ENCODE peak calls at places on chromosomes 1 and 21, in six cellular contexts. G, D, E, W, T and I are unnamed samples.

GRCh38 chr1:112575154-112575804 is 43.7 kb downstream of the ST7L start:
- DNase-seq in D (no peak), E (no peak), W (peak; percentile 69), G (no peak), T (no peak), I (peak; percentile 75)

GRCh38 chr21:32334980-32335471 is 36.4 kb downstream of the MRAP start:
- DNase-seq in D (no peak), T (no peak), G (no peak), E (no peak), W (no peak), I (no peak)

GRCh38 chr1:40915581-40915980 is 53.4 kb upstream of the CITED4 start:
- DNase-seq in W (no peak), D (no peak), E (no peak), G (no peak), T (no peak), I (no peak)

GRCh38 chr1:178774263-178774662 is 49.2 kb downstream of the RALGPS2 start:
- DNase-seq in D (no peak), T (no peak), E (no peak), W (no peak), G (peak; percentile 2), I (peak; percentile 20)

GRCh38 chr1:1273152-1273534 is 511 bp downstream of the UBE2J2 start:
- DNase-seq in T (no peak), D (no peak), E (no peak), W (no peak), G (peak; percentile 42), I (no peak)

GRCh38 chr1:220887202-220887867 is 8.1 kb downstream of the HLX start:
- DNase-seq in T (no peak), E (no peak), W (no peak), D (peak; percentile 39), G (peak; percentile 72), I (no peak)

GRCh38 chr1:169572184-169572583 is 14.1 kb downstream of the F5 start:
- DNase-seq in W (no peak), D (no peak), T (no peak), G (no peak), E (no peak), I (peak; percentile 30)

GRCh38 chr1:235878082-235878781 is 11.5 kb upstream of the LYST start:
- DNase-seq in G (no peak), D (no peak), E (peak; percentile 27), W (no peak), T (no peak), I (no peak)

GRCh38 chr1:229230893-229231753 is 39.8 kb upstream of the RAB4A start:
- DNase-seq in E (no peak), W (peak; percentile 69), T (peak; percentile 36), G (no peak), D (no peak), I (peak; percentile 90)

GRCh38 chr1:198890531-198890930 is 251.7 kb downstream of the PTPRC start:
- DNase-seq in G (no peak), T (no peak), E (no peak), D (no peak), W (no peak), I (peak; percentile 73)

GRCh38 chr1:196152086-196152485 is 456.2 kb downstream of the KCNT2 start:
- DNase-seq in E (no peak), W (no peak), D (no peak), G (no peak), T (no peak), I (peak; percentile 13)

GRCh38 chr1:195806060-195806459 is 802.2 kb downstream of the KCNT2 start:
- DNase-seq in E (no peak), G (no peak), T (no peak), D (no peak), W (no peak), I (no peak)

GRCh38 chr1:93178418-93178817 is 1.8 kb downstream of the TMED5 start:
- DNase-seq in G (no peak), D (no peak), W (no peak), T (no peak), E (no peak), I (no peak)

GRCh38 chr1:232422098-232422497 is 207.8 kb downstream of the SIPA1L2 start:
- DNase-seq in W (no peak), D (no peak), G (no peak), T (no peak), E (no peak), I (peak; percentile 81)

GRCh38 chr1:245319161-245319560 is 164.4 kb downstream of the KIF26B start:
- DNase-seq in T (no peak), D (no peak), W (no peak), G (no peak), E (no peak), I (no peak)

GRCh38 chr1:223011230-223011856 is 131.7 kb downstream of the TLR5 start:
- DNase-seq in G (no peak), E (no peak), T (no peak), W (no peak), D (no peak), I (peak; percentile 29)

GRCh38 chr1:203268901-203269653 is 36.2 kb upstream of the BTG2 start:
- DNase-seq in W (peak; percentile 64), E (no peak), T (peak; percentile 55), D (no peak), G (peak; percentile 85), I (peak; percentile 73)

GRCh38 chr1:54327386-54328116 is 78.6 kb downstream of the SSBP3 start:
- DNase-seq in D (no peak), T (no peak), G (no peak), E (no peak), W (no peak), I (no peak)

GRCh38 chr1:65059930-65060538 is 88.0 kb upstream of the AK4 start:
- DNase-seq in E (no peak), G (peak; percentile 11), T (no peak), W (peak; percentile 31), D (no peak), I (peak; percentile 50)

GRCh38 chr1:8025671-8026144 is 401 bp downstream of the ERRFI1 start:
- DNase-seq in D (no peak), T (no peak), G (no peak), W (no peak), E (no peak), I (no peak)
- H3K4me3 ChIP-seq in D (peak overlapping the region; percentile 76), T (peak overlapping the region; percentile 68), G (peak overlapping the region; percentile 93), W (peak overlapping the region; percentile 88), E (peak overlapping the region; percentile 88), I (peak overlapping the region; percentile 92)

GRCh38 chr1:214658785-214659184 is 55.8 kb downstream of the CENPF start:
- DNase-seq in G (peak; percentile 52), E (no peak), W (no peak), T (no peak), D (no peak), I (peak; percentile 33)
- H3K36me3 ChIP-seq in G (peaks cover 8% of the 10 kb centered on the region), E (no peaks in the 10 kb centered on the region), W (peaks cover 63% of the 10 kb centered on the region), T (no peaks in the 10 kb centered on the region), D (no peaks in the 10 kb centered on the region), I (no peaks in the 10 kb centered on the region)

GRCh38 chr1:22729400-22729773 is 18.7 kb downstream of the EPHB2 start:
- DNase-seq in W (no peak), T (no peak), E (no peak), D (no peak), G (no peak), I (no peak)

GRCh38 chr1:22728751-22729399 is 18.2 kb downstream of the EPHB2 start:
- DNase-seq in E (no peak), T (no peak), W (no peak), D (no peak), G (no peak), I (no peak)

GRCh38 chr1:22733643-22734042 is 23.0 kb downstream of the EPHB2 start:
- DNase-seq in W (no peak), D (no peak), E (no peak), G (no peak), T (no peak), I (no peak)

GRCh38 chr1:22729921-22730320 is 19.3 kb downstream of the EPHB2 start:
- DNase-seq in W (no peak), T (no peak), D (no peak), G (no peak), E (no peak), I (no peak)

DNA sequence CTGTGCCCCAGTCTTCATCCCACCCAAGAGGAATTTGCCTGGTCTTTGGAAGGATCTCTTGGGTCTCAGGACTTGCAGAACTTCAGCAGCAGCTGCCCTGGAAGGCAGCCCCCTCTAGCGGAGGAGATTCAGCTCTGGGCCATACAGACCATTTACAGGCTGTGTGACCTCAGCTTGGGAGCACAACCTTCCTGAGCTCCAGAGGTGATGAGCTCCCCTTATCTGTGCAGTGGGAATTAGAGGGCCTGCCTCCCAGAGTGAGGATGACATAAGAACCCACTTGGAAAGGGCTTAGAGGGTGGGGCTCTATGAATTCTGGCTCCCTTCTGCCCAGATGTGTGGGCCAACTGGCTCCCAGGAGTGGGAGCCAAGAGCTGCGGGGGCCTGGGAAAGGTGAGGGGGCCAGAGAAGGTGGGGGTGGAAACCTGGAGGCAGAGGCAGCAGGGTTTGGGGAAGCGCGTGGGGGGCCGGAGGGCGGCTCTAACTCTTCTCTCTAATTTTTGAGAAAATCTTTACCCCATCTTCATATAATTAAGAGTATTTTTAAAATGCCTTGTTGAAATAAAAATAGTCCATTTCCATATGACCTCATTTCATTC is 21.4 kb downstream of the EPHB2 start:
- DNase-seq in D (no peak), E (no peak), G (no peak), W (no peak), T (no peak), I (no peak)
- TF ChIP-seq CTCF in D (no peak), E (no peak), G (peak; percentile 69), W (no peak), T (no peak), I (peak; percentile 30)

DNA sequence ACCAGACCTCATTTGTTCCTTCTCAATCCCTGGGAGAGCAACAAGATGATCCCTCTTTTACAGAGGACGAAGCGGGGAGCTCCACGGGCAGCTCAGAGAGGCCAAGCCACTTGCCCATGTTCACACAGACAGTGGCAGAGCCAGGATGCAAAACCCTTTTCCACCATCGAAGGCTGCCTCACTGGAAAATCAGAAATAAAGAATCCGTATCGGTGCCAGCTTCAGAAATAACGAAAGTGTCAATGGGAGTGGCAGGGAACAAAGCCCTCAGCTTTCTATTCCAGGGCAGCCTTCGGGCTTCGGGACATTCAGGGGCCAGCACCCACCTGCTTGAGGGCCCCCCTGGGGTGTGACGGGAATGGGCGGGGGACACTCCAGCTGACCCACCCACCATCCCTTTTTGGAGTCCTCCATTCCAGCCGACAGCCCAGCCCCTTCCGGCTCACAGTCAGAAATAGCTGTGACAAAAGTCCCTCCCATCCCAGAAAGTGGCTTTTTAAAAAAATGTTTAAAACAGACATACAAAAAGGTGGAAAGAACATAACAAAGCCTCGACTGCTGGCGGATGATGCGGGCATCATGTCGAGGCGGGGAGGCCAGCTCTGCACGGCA is 6.0 kb downstream of the IFFO2 start:
- DNase-seq in T (no peak), W (no peak), D (no peak), G (no peak), E (peak; percentile 79), I (no peak)
- H3K4me3 ChIP-seq in T (peak overlapping the region; percentile 15), W (no peak overlapping the region), D (no peak overlapping the region), G (no peak overlapping the region), E (peak overlapping the region; percentile 16), I (no peak overlapping the region)

GRCh38 chr1:186275818-186276217 is 99.2 kb downstream of the TPR start:
- DNase-seq in D (no peak), E (no peak), T (no peak), W (no peak), G (no peak), I (no peak)
- H3K36me3 ChIP-seq in D (no peaks in the 10 kb centered on the region), E (no peaks in the 10 kb centered on the region), T (no peaks in the 10 kb centered on the region), W (no peaks in the 10 kb centered on the region), G (no peaks in the 10 kb centered on the region), I (no peaks in the 10 kb centered on the region)